ENCODE peak calls at places on chromosomes 16 and 17, in eight cellular contexts. D is AG04450, I is uterus, C is stomach, S is psoas muscle, Q is cardiac fibroblast, E is cardiac muscle cell, B is IMR-90. N is an unnamed sample.

GRCh38 chr16:83942074-83942473 is 11.0 kb upstream of the OSGIN1 start:
- DNase-seq in D (no peak), I (no peak), C (no peak), S (no peak), Q (no peak), E (no peak), B (no peak), N (no peak)

GRCh38 chr17:30095507-30096244 is 20.9 kb upstream of the NSRP1 start:
- DNase-seq in D (peak; percentile 61), I (no peak), C (no peak), S (no peak), Q (peak; percentile 83), E (peak; percentile 84), B (peak; percentile 82), N (peak; percentile 81)

GRCh38 chr17:53979991-53980390 is 157.3 kb downstream of the KIF2B start:
- DNase-seq in D (no peak), I (no peak), C (no peak), S (no peak), Q (no peak), E (no peak), B (no peak), N (no peak)

GRCh38 chr17:29138184-29138955 is 41.8 kb downstream of the MYO18A start:
- DNase-seq in D (no peak), I (no peak), C (no peak), S (no peak), Q (no peak), E (no peak), B (peak; percentile 68), N (no peak)

GRCh38 chr16:84838383-84838948 is 18.7 kb downstream of the CRISPLD2 start:
- DNase-seq in D (no peak), I (no peak), C (no peak), S (no peak), Q (no peak), E (no peak), B (no peak), N (no peak)

GRCh38 chr17:73749337-73749807 is 105.1 kb upstream of the SDK2 start:
- DNase-seq in D (no peak), I (no peak), C (no peak), S (no peak), Q (no peak), E (no peak), B (no peak), N (no peak)

GRCh38 chr17:31586946-31587345 is 195.5 kb downstream of the RAB11FIP4 start:
- DNase-seq in D (no peak), I (no peak), C (no peak), S (no peak), Q (peak; percentile 31), E (no peak), B (no peak), N (peak; percentile 56)

GRCh38 chr17:39635614-39636176 is 1.2 kb upstream of the STARD3 start:
- DNase-seq in D (no peak), I (no peak), C (no peak), S (no peak), Q (no peak), E (no peak), B (no peak), N (no peak)

GRCh38 chr17:13640559-13640958 is 38.8 kb upstream of the HS3ST3A1 start:
- DNase-seq in D (no peak), I (no peak), C (no peak), S (no peak), Q (no peak), E (no peak), B (peak; percentile 20), N (peak; percentile 22)

GRCh38 chr16:63663155-63663554 is 1458.7 kb downstream of the CDH11 start:
- DNase-seq in D (no peak), I (no peak), C (no peak), S (no peak), Q (no peak), E (no peak), B (no peak), N (no peak)

GRCh38 chr16:16857603-16858283 is 478.8 kb downstream of the NPIPA7 start:
- DNase-seq in D (no peak), I (no peak), C (no peak), S (no peak), Q (no peak), E (no peak), B (no peak), N (no peak)

GRCh38 chr16:21646721-21647561 is 5.5 kb downstream of the IGSF6 start:
- DNase-seq in D (no peak), I (no peak), C (peak; percentile 35), S (no peak), Q (no peak), E (no peak), B (no peak), N (no peak)

GRCh38 chr17:72498671-72499210 is 377.9 kb downstream of the SOX9 start:
- DNase-seq in D (no peak), I (no peak), C (no peak), S (no peak), Q (no peak), E (no peak), B (peak; percentile 40), N (peak; percentile 13)

GRCh38 chr17:50107790-50108414 is 12.8 kb downstream of the PDK2 start:
- DNase-seq in D (no peak), I (no peak), C (no peak), S (no peak), Q (no peak), E (no peak), B (peak; percentile 69), N (peak; percentile 53)

GRCh38 chr17:41402161-41402560 is 4.8 kb upstream of the KRT31 start:
- DNase-seq in D (no peak), I (no peak), C (no peak), S (no peak), Q (no peak), E (no peak), B (peak; percentile 20), N (no peak)

DNA sequence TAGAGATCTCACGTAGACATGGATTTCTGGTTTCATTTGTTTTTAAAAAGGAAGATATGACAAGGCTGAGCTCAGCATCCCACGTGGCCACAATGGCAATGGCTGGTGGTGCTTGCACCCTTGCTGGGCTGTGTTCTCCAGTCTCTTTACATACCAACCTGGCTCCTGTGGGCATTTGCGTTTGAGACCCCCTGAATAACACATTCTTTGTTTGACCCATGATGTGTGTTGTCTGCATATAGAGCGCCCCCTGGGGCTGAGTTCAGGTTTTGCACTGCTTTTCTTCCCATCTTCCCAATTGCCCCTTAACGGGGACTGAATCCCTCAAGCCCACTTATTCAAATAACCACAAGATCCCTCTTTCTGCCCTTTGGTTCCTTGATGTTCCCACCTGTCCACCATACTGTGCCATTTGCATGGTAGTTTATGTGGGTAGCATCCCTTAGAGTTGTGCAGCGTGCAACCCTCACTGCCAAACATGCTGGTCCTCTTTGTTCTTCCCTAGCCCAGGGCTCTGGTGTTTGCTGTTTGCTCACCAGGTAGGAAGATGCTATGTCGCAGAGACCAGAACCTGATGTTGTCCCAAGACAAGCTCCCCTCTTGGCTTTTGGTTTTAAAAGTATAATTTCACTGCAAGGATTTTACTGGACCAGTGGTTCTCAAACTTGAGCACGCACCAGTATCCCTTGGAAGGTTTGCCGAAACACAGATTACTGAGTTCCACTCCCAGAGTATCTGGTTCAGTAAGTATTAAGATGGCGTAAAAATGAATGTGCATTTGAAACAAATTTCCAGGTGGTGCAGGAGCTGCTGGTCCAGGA is 38.5 kb upstream of the NKD1 start:
- DNase-seq in D (no peak), I (no peak), C (peak; percentile 31), S (no peak), Q (peak; percentile 8), E (peak; percentile 34), B (peak; percentile 6), N (peak; percentile 13)
- TF ChIP-seq CTCF in D (peak; percentile 59), I (no peak), C (peak; percentile 36), S (peak; percentile 30), Q (peak; percentile 74), E (peak; percentile 77), B (peak; percentile 51), N (peak; percentile 68)

DNA sequence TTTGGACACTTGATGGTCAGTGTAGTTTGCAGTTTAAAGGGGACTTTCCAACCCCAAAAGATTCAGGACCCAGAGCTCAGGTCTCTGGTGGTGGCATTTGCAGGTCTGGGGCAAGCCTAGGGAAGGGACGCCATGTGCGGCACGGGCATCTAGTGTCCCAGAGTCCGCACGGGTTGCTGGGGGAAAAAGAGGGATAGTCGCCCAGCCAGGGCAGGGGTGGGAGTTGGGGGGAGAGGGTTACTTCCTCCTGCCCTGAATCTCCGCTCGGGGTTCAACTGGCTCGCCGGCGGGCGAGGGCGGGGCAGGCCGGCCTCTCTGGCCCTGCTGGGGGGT is 239 bp upstream of the CA7 start:
- DNase-seq in D (no peak), I (no peak), C (no peak), S (no peak), Q (no peak), E (no peak), B (no peak), N (no peak)
- H3K4me3 ChIP-seq in D (no peak overlapping the region), I (peak overlapping the region; percentile 0), C (peak overlapping the region; percentile 47), S (peak overlapping the region; percentile 67), Q (no peak overlapping the region), E (peak overlapping the region; percentile 38), B (no peak overlapping the region), N (no peak overlapping the region)

DNA sequence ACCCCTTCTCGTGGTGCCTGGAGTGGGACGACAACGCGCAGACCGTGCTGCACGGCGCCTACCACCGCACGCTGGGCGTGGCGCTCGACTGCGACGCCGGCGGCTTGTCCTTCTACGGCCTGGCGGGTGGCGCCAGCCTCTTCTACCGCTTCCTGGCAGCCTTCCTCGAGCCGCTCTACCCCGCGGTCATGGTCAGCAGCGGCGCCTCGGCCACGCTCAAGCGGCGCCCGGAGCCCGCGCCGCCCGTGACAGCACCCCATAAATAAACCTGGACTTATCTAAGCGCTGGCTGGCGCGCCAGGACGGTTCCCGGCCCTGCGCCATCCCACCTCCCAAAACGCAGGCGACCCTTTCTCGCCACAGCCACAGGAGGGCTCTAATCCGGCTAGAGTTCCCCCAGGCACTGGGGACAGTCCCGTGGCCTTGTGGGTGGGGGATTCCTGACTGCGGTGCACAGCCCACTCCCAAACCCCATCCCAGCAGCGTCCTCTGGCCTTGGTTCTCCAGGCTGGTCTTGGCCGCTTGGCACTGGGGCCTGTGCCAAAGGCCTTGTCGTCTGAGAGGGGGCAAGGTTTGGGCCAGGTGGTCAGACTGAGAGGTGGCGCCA is 10.2 kb upstream of the SLC16A5 start:
- DNase-seq in D (no peak), I (peak; percentile 61), C (peak; percentile 83), S (peak; percentile 73), Q (peak; percentile 35), E (peak; percentile 48), B (no peak), N (peak; percentile 66)
- TF ChIP-seq CTCF in D (peak; percentile 3), I (peak; percentile 20), C (peak; percentile 12), S (no peak), Q (no peak), E (no peak), B (no peak), N (no peak)

GRCh38 chr17:64778367-64779290 is 116.5 kb upstream of the SMURF2 start:
- DNase-seq in D (no peak), I (no peak), C (peak; percentile 45), S (no peak), Q (no peak), E (peak; percentile 24), B (no peak), N (peak; percentile 59)

GRCh38 chr17:64781013-64781392 is 118.9 kb upstream of the SMURF2 start:
- DNase-seq in D (no peak), I (no peak), C (no peak), S (no peak), Q (no peak), E (no peak), B (no peak), N (no peak)

GRCh38 chr17:64780096-64781012 is 118.2 kb upstream of the SMURF2 start:
- DNase-seq in D (no peak), I (no peak), C (peak; percentile 73), S (peak; percentile 54), Q (no peak), E (no peak), B (no peak), N (peak; percentile 55)

GRCh38 chr17:64778102-64778366 is 115.9 kb upstream of the SMURF2 start:
- DNase-seq in D (no peak), I (no peak), C (no peak), S (no peak), Q (no peak), E (no peak), B (no peak), N (no peak)

GRCh38 chr17:64779344-64780095 is 117.4 kb upstream of the SMURF2 start:
- DNase-seq in D (no peak), I (no peak), C (no peak), S (no peak), Q (no peak), E (no peak), B (no peak), N (no peak)
- H3K4me3 ChIP-seq in D (no peak overlapping the region), I (no peak overlapping the region), C (peak overlapping the region; percentile 40), S (peak overlapping the region; percentile 58), Q (no peak overlapping the region), E (peak overlapping the region; percentile 28), B (no peak overlapping the region), N (no peak overlapping the region)

N was measured in foreskin fibroblast.